ENCODE peak calls at places on chromosomes 13 and 19, in six cellular contexts. One of them, this sample, is unnamed.

GRCh38 chr19:46898731-46899130 is 37.9 kb downstream of the ARHGAP35 start:
- DNase-seq in CD8-positive, alpha-beta T cell: no peak
- DNase-seq in RWPE2: no peak
- DNase-seq in A549: no peak
- DNase-seq in CD8-positive, alpha-beta memory T cell: no peak
- DNase-seq in CD4-positive, alpha-beta T cell: no peak
- DNase-seq in this sample: no peak

GRCh38 chr19:31715249-31715944 is 366.2 kb upstream of the TSHZ3 start:
- DNase-seq in CD4-positive, alpha-beta T cell: no peak
- DNase-seq in RWPE2: no peak
- DNase-seq in CD8-positive, alpha-beta memory T cell: no peak
- DNase-seq in CD8-positive, alpha-beta T cell: no peak
- DNase-seq in A549: no peak
- DNase-seq in this sample: no peak

GRCh38 chr13:46934749-46935148 is 37.9 kb upstream of the HTR2A start:
- DNase-seq in CD4-positive, alpha-beta T cell: no peak
- DNase-seq in CD8-positive, alpha-beta T cell: no peak
- DNase-seq in CD8-positive, alpha-beta memory T cell: no peak
- DNase-seq in A549: no peak
- DNase-seq in RWPE2: no peak
- DNase-seq in this sample: no peak

GRCh38 chr19:40365613-40366401 is 17.3 kb downstream of the PLD3 start:
- DNase-seq in A549: peak
- DNase-seq in CD8-positive, alpha-beta memory T cell: peak
- DNase-seq in CD8-positive, alpha-beta T cell: peak
- DNase-seq in CD4-positive, alpha-beta T cell: peak
- DNase-seq in RWPE2: no peak
- DNase-seq in this sample: no peak

GRCh38 chr19:5170329-5170745 is 170.3 kb downstream of the PTPRS start:
- DNase-seq in CD8-positive, alpha-beta T cell: peak
- DNase-seq in CD8-positive, alpha-beta memory T cell: peak
- DNase-seq in CD4-positive, alpha-beta T cell: peak
- DNase-seq in RWPE2: no peak
- DNase-seq in A549: no peak
- DNase-seq in this sample: peak

GRCh38 chr13:93151277-93151676 is 75.3 kb upstream of the GPC6 start:
- DNase-seq in CD8-positive, alpha-beta T cell: no peak
- DNase-seq in CD8-positive, alpha-beta memory T cell: no peak
- DNase-seq in A549: no peak
- DNase-seq in RWPE2: no peak
- DNase-seq in CD4-positive, alpha-beta T cell: no peak
- DNase-seq in this sample: no peak

GRCh38 chr13:30196025-30196424 is 111.3 kb downstream of the KATNAL1 start:
- DNase-seq in CD8-positive, alpha-beta T cell: no peak
- DNase-seq in A549: no peak
- DNase-seq in CD4-positive, alpha-beta T cell: no peak
- DNase-seq in CD8-positive, alpha-beta memory T cell: no peak
- DNase-seq in RWPE2: no peak
- DNase-seq in this sample: no peak

GRCh38 chr19:42286349-42287016 is 15.4 kb upstream of the PRR19 start:
- DNase-seq in A549: no peak
- DNase-seq in CD4-positive, alpha-beta T cell: no peak
- DNase-seq in CD8-positive, alpha-beta memory T cell: no peak
- DNase-seq in RWPE2: no peak
- DNase-seq in CD8-positive, alpha-beta T cell: no peak
- DNase-seq in this sample: no peak

GRCh38 chr19:8108560-8109445 is 40.6 kb downstream of the FBN3 start:
- DNase-seq in CD8-positive, alpha-beta memory T cell: no peak
- DNase-seq in A549: no peak
- DNase-seq in CD8-positive, alpha-beta T cell: no peak
- DNase-seq in CD4-positive, alpha-beta T cell: no peak
- DNase-seq in RWPE2: no peak
- DNase-seq in this sample: no peak

GRCh38 chr19:37778613-37779138 is 710 bp downstream of the ZNF573 start:
- DNase-seq in RWPE2: no peak
- DNase-seq in A549: peak
- DNase-seq in CD4-positive, alpha-beta T cell: no peak
- DNase-seq in CD8-positive, alpha-beta memory T cell: no peak
- DNase-seq in CD8-positive, alpha-beta T cell: no peak
- DNase-seq in this sample: no peak

GRCh38 chr19:14428882-14429416 is 4.2 kb upstream of the PKN1 start:
- DNase-seq in CD4-positive, alpha-beta T cell: no peak
- DNase-seq in CD8-positive, alpha-beta T cell: no peak
- DNase-seq in A549: no peak
- DNase-seq in RWPE2: no peak
- DNase-seq in CD8-positive, alpha-beta memory T cell: no peak
- DNase-seq in this sample: no peak

GRCh38 chr13:109301711-109302110 is 484.7 kb downstream of the IRS2 start:
- DNase-seq in A549: no peak
- DNase-seq in RWPE2: no peak
- DNase-seq in CD8-positive, alpha-beta T cell: no peak
- DNase-seq in CD8-positive, alpha-beta memory T cell: no peak
- DNase-seq in CD4-positive, alpha-beta T cell: no peak
- DNase-seq in this sample: no peak

GRCh38 chr13:46094478-46094877 is 10.4 kb downstream of the CPB2 start:
- DNase-seq in RWPE2: no peak
- DNase-seq in CD4-positive, alpha-beta T cell: no peak
- DNase-seq in CD8-positive, alpha-beta memory T cell: no peak
- DNase-seq in A549: no peak
- DNase-seq in CD8-positive, alpha-beta T cell: no peak
- DNase-seq in this sample: no peak

GRCh38 chr19:42184401-42184861 is 33.0 kb downstream of the DEDD2 start:
- DNase-seq in RWPE2: no peak
- DNase-seq in A549: peak
- DNase-seq in CD8-positive, alpha-beta memory T cell: peak
- DNase-seq in CD8-positive, alpha-beta T cell: peak
- DNase-seq in CD4-positive, alpha-beta T cell: peak
- DNase-seq in this sample: peak

GRCh38 chr19:18967358-18968146 is 26.5 kb upstream of the HOMER3 start:
- DNase-seq in RWPE2: no peak
- DNase-seq in A549: no peak
- DNase-seq in CD8-positive, alpha-beta T cell: no peak
- DNase-seq in CD8-positive, alpha-beta memory T cell: no peak
- DNase-seq in CD4-positive, alpha-beta T cell: no peak
- DNase-seq in this sample: no peak

GRCh38 chr13:90947976-90948375 is 399.5 kb upstream of the MIR17HG start:
- DNase-seq in CD4-positive, alpha-beta T cell: no peak
- DNase-seq in RWPE2: no peak
- DNase-seq in CD8-positive, alpha-beta memory T cell: no peak
- DNase-seq in A549: no peak
- DNase-seq in CD8-positive, alpha-beta T cell: no peak
- DNase-seq in this sample: no peak

GRCh38 chr19:27657271-27658051 is 1555.5 kb downstream of the UQCRFS1 start:
- DNase-seq in CD4-positive, alpha-beta T cell: no peak
- DNase-seq in CD8-positive, alpha-beta T cell: no peak
- DNase-seq in CD8-positive, alpha-beta memory T cell: no peak
- DNase-seq in A549: no peak
- DNase-seq in RWPE2: no peak
- DNase-seq in this sample: no peak

GRCh38 chr19:43901395-43902390 is 33.4 kb downstream of the ZNF45 start:
- DNase-seq in CD4-positive, alpha-beta T cell: peak
- DNase-seq in A549: peak
- DNase-seq in CD8-positive, alpha-beta memory T cell: peak
- DNase-seq in RWPE2: peak
- DNase-seq in CD8-positive, alpha-beta T cell: peak
- DNase-seq in this sample: peak

GRCh38 chr19:51098366-51099069 is 9.7 kb downstream of the CTU1 start:
- DNase-seq in CD8-positive, alpha-beta memory T cell: peak
- DNase-seq in CD4-positive, alpha-beta T cell: no peak
- DNase-seq in RWPE2: no peak
- DNase-seq in CD8-positive, alpha-beta T cell: peak
- DNase-seq in A549: no peak
- DNase-seq in this sample: peak

GRCh38 chr19:3366761-3367571 is 583 bp downstream of the NFIC start:
- DNase-seq in CD4-positive, alpha-beta T cell: no peak
- DNase-seq in A549: no peak
- DNase-seq in CD8-positive, alpha-beta memory T cell: no peak
- DNase-seq in CD8-positive, alpha-beta T cell: no peak
- DNase-seq in RWPE2: no peak
- DNase-seq in this sample: no peak

GRCh38 chr13:32503727-32504126 is 34.9 kb downstream of the N4BP2L2 start:
- DNase-seq in CD8-positive, alpha-beta T cell: no peak
- DNase-seq in RWPE2: no peak
- DNase-seq in CD8-positive, alpha-beta memory T cell: no peak
- DNase-seq in CD4-positive, alpha-beta T cell: no peak
- DNase-seq in A549: no peak
- DNase-seq in this sample: no peak

GRCh38 chr19:3404324-3405260 is 38.2 kb downstream of the NFIC start:
- DNase-seq in CD4-positive, alpha-beta T cell: no peak
- DNase-seq in RWPE2: no peak
- DNase-seq in A549: no peak
- DNase-seq in CD8-positive, alpha-beta T cell: no peak
- DNase-seq in CD8-positive, alpha-beta memory T cell: no peak
- DNase-seq in this sample: no peak

GRCh38 chr13:31204592-31204991 is 4.8 kb downstream of the B3GLCT start:
- DNase-seq in A549: peak
- DNase-seq in RWPE2: no peak
- DNase-seq in CD4-positive, alpha-beta T cell: no peak
- DNase-seq in CD8-positive, alpha-beta memory T cell: no peak
- DNase-seq in CD8-positive, alpha-beta T cell: no peak
- DNase-seq in this sample: no peak

GRCh38 chr13:76994281-76994680 is 2.4 kb downstream of the CLN5 start:
- DNase-seq in CD4-positive, alpha-beta T cell: no peak
- DNase-seq in CD8-positive, alpha-beta memory T cell: no peak
- DNase-seq in A549: no peak
- DNase-seq in CD8-positive, alpha-beta T cell: no peak
- DNase-seq in RWPE2: no peak
- DNase-seq in this sample: no peak
- H3K27ac ChIP-seq in CD4-positive, alpha-beta T cell: no peak
- H3K27ac ChIP-seq in CD8-positive, alpha-beta memory T cell: no peak
- H3K27ac ChIP-seq in A549: no peak
- H3K27ac ChIP-seq in CD8-positive, alpha-beta T cell: no peak
- H3K27ac ChIP-seq in RWPE2: peak
- H3K27ac ChIP-seq in this sample: no peak

DNA sequence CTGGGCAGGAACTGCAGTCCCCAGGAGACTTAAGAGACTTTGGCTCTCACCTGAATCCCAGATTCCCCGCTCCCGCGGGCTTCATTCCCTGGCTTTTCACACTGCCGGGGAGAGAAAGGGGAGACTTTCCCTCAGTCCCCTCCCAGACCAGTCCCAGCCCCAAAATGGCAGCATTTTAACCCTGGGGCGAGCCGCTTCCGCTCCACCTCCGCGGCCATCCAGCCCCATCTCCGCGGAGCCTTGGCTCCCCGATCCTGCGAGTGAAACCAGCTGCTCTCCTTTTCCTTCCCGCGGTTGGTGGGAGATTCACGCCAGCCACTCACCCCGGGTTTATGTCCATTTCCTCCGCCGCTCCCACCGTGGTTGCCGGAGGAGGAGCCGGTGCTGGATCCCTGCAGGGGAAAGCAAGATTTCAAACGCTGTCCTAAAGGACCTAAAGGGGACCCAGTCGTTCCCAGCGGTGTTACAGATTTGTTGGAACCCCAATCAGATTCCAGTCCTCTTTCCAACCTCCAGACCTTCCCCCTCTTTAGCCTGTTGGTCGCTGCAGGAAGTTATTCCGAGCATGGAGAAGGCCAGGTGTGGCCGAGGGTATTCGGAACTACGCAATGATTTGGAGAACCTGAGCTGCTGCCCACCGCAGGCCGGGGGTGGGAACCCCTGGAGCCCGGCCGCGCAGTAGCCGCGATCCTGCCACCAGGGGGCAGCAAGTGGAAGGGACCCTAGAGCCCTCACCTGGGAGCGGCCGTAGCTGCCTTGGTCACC is 3.4 kb downstream of the DMKN start:
- DNase-seq in A549: peak
- DNase-seq in CD8-positive, alpha-beta memory T cell: peak
- DNase-seq in CD8-positive, alpha-beta T cell: peak
- DNase-seq in CD4-positive, alpha-beta T cell: peak
- DNase-seq in RWPE2: peak
- DNase-seq in this sample: peak
- H3K27ac ChIP-seq in A549: peak
- H3K27ac ChIP-seq in CD8-positive, alpha-beta memory T cell: no peak
- H3K27ac ChIP-seq in CD8-positive, alpha-beta T cell: no peak
- H3K27ac ChIP-seq in CD4-positive, alpha-beta T cell: no peak
- H3K27ac ChIP-seq in RWPE2: peak
- H3K27ac ChIP-seq in this sample: no peak

DNA sequence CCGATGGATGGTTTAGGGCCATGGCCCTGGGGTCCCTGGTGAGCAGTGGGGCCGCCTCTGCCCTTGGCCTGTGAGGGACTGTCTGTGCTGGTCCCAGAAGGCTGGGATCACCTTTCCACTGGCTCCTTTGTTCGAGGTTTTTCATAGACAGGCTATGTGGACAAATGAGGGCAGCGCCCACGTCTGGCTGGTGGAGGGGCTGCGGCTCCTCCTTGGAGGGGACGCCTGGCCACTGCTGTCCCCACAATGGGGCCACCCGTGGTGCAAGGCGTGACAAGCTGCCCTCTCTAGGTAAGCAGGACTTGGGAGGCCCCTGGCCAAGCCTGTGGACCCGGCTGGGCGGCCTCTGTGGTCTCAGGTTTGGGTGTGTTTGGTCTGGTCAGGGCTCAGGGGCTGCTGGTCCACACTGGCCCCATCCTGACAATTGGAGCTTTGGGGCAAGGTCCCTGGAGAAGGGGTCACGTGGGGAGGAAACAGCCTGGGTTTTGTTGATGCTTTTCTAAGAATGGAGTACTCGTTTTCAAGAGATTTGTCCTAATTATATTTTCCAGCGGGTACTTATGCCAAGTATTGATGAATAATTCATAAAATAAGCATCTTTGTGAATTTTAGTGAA is 33.3 kb downstream of the MCF2L start:
- DNase-seq in RWPE2: no peak
- DNase-seq in CD8-positive, alpha-beta T cell: no peak
- DNase-seq in CD4-positive, alpha-beta T cell: no peak
- DNase-seq in A549: no peak
- DNase-seq in CD8-positive, alpha-beta memory T cell: no peak
- DNase-seq in this sample: no peak
- H3K27ac ChIP-seq in RWPE2: no peak
- H3K27ac ChIP-seq in CD8-positive, alpha-beta T cell: no peak
- H3K27ac ChIP-seq in CD4-positive, alpha-beta T cell: no peak
- H3K27ac ChIP-seq in A549: no peak
- H3K27ac ChIP-seq in CD8-positive, alpha-beta memory T cell: no peak
- H3K27ac ChIP-seq in this sample: no peak

GRCh38 chr13:92012787-92013186 is 614.4 kb downstream of the GPC5 start:
- DNase-seq in A549: no peak
- DNase-seq in CD8-positive, alpha-beta memory T cell: no peak
- DNase-seq in CD4-positive, alpha-beta T cell: no peak
- DNase-seq in CD8-positive, alpha-beta T cell: no peak
- DNase-seq in RWPE2: no peak
- DNase-seq in this sample: no peak

DNA sequence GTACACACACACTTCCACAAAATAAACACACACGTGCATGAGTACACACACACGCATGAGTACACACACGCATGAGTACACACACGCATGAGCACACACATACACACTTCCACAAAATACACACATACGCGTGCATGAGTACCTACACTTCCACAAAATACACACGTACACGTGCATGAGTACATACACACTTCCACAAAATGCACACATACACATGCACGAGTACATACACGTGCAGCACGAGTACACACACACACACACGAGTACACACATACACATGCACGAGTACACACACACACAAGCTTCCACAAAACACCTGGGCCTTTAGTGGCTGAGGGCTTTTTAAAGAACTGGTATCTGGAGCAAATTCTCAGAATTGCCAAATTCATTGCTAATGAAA is 619.3 kb downstream of the GPC5 start:
- DNase-seq in RWPE2: no peak
- DNase-seq in CD8-positive, alpha-beta memory T cell: no peak
- DNase-seq in A549: no peak
- DNase-seq in CD4-positive, alpha-beta T cell: no peak
- DNase-seq in CD8-positive, alpha-beta T cell: no peak
- DNase-seq in this sample: no peak
- H3K27ac ChIP-seq in RWPE2: no peak
- H3K27ac ChIP-seq in CD8-positive, alpha-beta memory T cell: no peak
- H3K27ac ChIP-seq in A549: no peak
- H3K27ac ChIP-seq in CD4-positive, alpha-beta T cell: no peak
- H3K27ac ChIP-seq in CD8-positive, alpha-beta T cell: no peak
- H3K27ac ChIP-seq in this sample: no peak